ENCODE peak calls at places on chromosomes 4 and X, in nine cellular contexts. One of them, this sample, is unnamed.

GRCh38 chr4:4981427-4981826 is 37.8 kb downstream of the CYTL1 start:
- DNase-seq in caudate nucleus: no peak
- DNase-seq in astrocyte: no peak
- DNase-seq in ELF-1: no peak
- DNase-seq in thoracic aorta: no peak
- DNase-seq in nephron progenitor cell: no peak
- DNase-seq in psoas muscle: peak
- DNase-seq in mucosa of descending colon: no peak
- DNase-seq in amniotic epithelial cell: peak
- DNase-seq in this sample: no peak

GRCh38 chr4:113730467-113731216 is 30.9 kb downstream of the CAMK2D start:
- DNase-seq in amniotic epithelial cell: no peak
- DNase-seq in psoas muscle: no peak
- DNase-seq in mucosa of descending colon: no peak
- DNase-seq in nephron progenitor cell: no peak
- DNase-seq in caudate nucleus: no peak
- DNase-seq in ELF-1: no peak
- DNase-seq in astrocyte: no peak
- DNase-seq in thoracic aorta: no peak
- DNase-seq in this sample: no peak

GRCh38 chr4:143163618-143164017 is 21.1 kb upstream of the USP38 start:
- DNase-seq in astrocyte: no peak
- DNase-seq in psoas muscle: no peak
- DNase-seq in ELF-1: no peak
- DNase-seq in nephron progenitor cell: no peak
- DNase-seq in caudate nucleus: no peak
- DNase-seq in mucosa of descending colon: no peak
- DNase-seq in thoracic aorta: no peak
- DNase-seq in amniotic epithelial cell: no peak
- DNase-seq in this sample: no peak

GRCh38 chr4:187387709-187388108 is 607.9 kb upstream of the ZFP42 start:
- DNase-seq in caudate nucleus: no peak
- DNase-seq in nephron progenitor cell: no peak
- DNase-seq in psoas muscle: no peak
- DNase-seq in amniotic epithelial cell: peak
- DNase-seq in thoracic aorta: no peak
- DNase-seq in astrocyte: no peak
- DNase-seq in ELF-1: no peak
- DNase-seq in mucosa of descending colon: no peak
- DNase-seq in this sample: no peak

GRCh38 chr4:182339246-182339645 is 96.0 kb downstream of the TENM3 start:
- DNase-seq in amniotic epithelial cell: peak
- DNase-seq in nephron progenitor cell: no peak
- DNase-seq in astrocyte: no peak
- DNase-seq in mucosa of descending colon: no peak
- DNase-seq in thoracic aorta: no peak
- DNase-seq in caudate nucleus: no peak
- DNase-seq in ELF-1: peak
- DNase-seq in psoas muscle: no peak
- DNase-seq in this sample: no peak

GRCh38 chr4:95541889-95542607 is 6.7 kb downstream of the UNC5C start:
- DNase-seq in ELF-1: no peak
- DNase-seq in amniotic epithelial cell: no peak
- DNase-seq in astrocyte: no peak
- DNase-seq in nephron progenitor cell: no peak
- DNase-seq in psoas muscle: no peak
- DNase-seq in mucosa of descending colon: no peak
- DNase-seq in thoracic aorta: no peak
- DNase-seq in caudate nucleus: no peak
- DNase-seq in this sample: no peak

GRCh38 chr4:90025248-90025647 is 101.9 kb upstream of the CCSER1 start:
- DNase-seq in thoracic aorta: no peak
- DNase-seq in astrocyte: no peak
- DNase-seq in mucosa of descending colon: no peak
- DNase-seq in amniotic epithelial cell: peak
- DNase-seq in nephron progenitor cell: no peak
- DNase-seq in psoas muscle: no peak
- DNase-seq in ELF-1: no peak
- DNase-seq in caudate nucleus: no peak
- DNase-seq in this sample: no peak

GRCh38 chr4:153156263-153156662 is 48.0 kb upstream of the TRIM2 start:
- DNase-seq in amniotic epithelial cell: peak
- DNase-seq in nephron progenitor cell: peak
- DNase-seq in astrocyte: no peak
- DNase-seq in mucosa of descending colon: no peak
- DNase-seq in thoracic aorta: no peak
- DNase-seq in ELF-1: no peak
- DNase-seq in caudate nucleus: no peak
- DNase-seq in psoas muscle: no peak
- DNase-seq in this sample: no peak

GRCh38 chr4:20237894-20238537 is 13.7 kb upstream of the SLIT2 start:
- DNase-seq in psoas muscle: no peak
- DNase-seq in thoracic aorta: no peak
- DNase-seq in amniotic epithelial cell: no peak
- DNase-seq in nephron progenitor cell: no peak
- DNase-seq in mucosa of descending colon: no peak
- DNase-seq in astrocyte: no peak
- DNase-seq in ELF-1: no peak
- DNase-seq in caudate nucleus: no peak
- DNase-seq in this sample: no peak

GRCh38 chrX:28170713-28171112 is 189.5 kb upstream of the DCAF8L1 start:
- DNase-seq in astrocyte: no peak
- DNase-seq in thoracic aorta: no peak
- DNase-seq in nephron progenitor cell: no peak
- DNase-seq in caudate nucleus: no peak
- DNase-seq in ELF-1: no peak
- DNase-seq in amniotic epithelial cell: no peak
- DNase-seq in mucosa of descending colon: no peak
- DNase-seq in psoas muscle: no peak
- DNase-seq in this sample: no peak

GRCh38 chr4:3073158-3074077 is 920 bp downstream of the HTT-AS start:
- DNase-seq in astrocyte: no peak
- DNase-seq in caudate nucleus: peak
- DNase-seq in amniotic epithelial cell: no peak
- DNase-seq in mucosa of descending colon: no peak
- DNase-seq in ELF-1: peak
- DNase-seq in nephron progenitor cell: no peak
- DNase-seq in thoracic aorta: no peak
- DNase-seq in psoas muscle: no peak
- DNase-seq in this sample: no peak

GRCh38 chr4:98343640-98344039 is 82.5 kb downstream of the RAP1GDS1 start:
- DNase-seq in thoracic aorta: no peak
- DNase-seq in nephron progenitor cell: no peak
- DNase-seq in amniotic epithelial cell: no peak
- DNase-seq in mucosa of descending colon: no peak
- DNase-seq in astrocyte: no peak
- DNase-seq in caudate nucleus: no peak
- DNase-seq in psoas muscle: no peak
- DNase-seq in ELF-1: no peak
- DNase-seq in this sample: no peak

GRCh38 chr4:101086801-101087586 is 260.3 kb downstream of the PPP3CA start:
- DNase-seq in nephron progenitor cell: no peak
- DNase-seq in ELF-1: peak
- DNase-seq in astrocyte: no peak
- DNase-seq in mucosa of descending colon: no peak
- DNase-seq in amniotic epithelial cell: no peak
- DNase-seq in psoas muscle: no peak
- DNase-seq in thoracic aorta: no peak
- DNase-seq in caudate nucleus: no peak
- DNase-seq in this sample: no peak

GRCh38 chr4:153541426-153542096 is 75.4 kb downstream of the TMEM131L start:
- DNase-seq in ELF-1: no peak
- DNase-seq in nephron progenitor cell: no peak
- DNase-seq in astrocyte: peak
- DNase-seq in psoas muscle: no peak
- DNase-seq in caudate nucleus: no peak
- DNase-seq in amniotic epithelial cell: peak
- DNase-seq in mucosa of descending colon: no peak
- DNase-seq in thoracic aorta: no peak
- DNase-seq in this sample: no peak